ENCODE peak calls at places on chromosomes 11 and 22, in eight cellular contexts. W, M, X, K, S, E, U and A are unnamed samples.
A peak's percentile ranks its signal among the peaks of the same experiment; 100 is the strongest.

GRCh38 chr11:46920709-46921108 is 2.4 kb upstream of the LRP4 start:
- DNase-seq in W (no peak), M (peak; percentile 88), X (no peak), K (peak; percentile 100), S (peak; percentile 89), E (no peak), U (no peak), A (no peak)

GRCh38 chr11:86999388-86999787 is 38.3 kb upstream of the TMEM135 start:
- DNase-seq in W (no peak), M (no peak), X (no peak), K (no peak), S (no peak), E (no peak), U (no peak), A (no peak)

GRCh38 chr11:114147389-114148382 is 88.2 kb downstream of the ZBTB16 start:
- DNase-seq in W (no peak), M (peak; percentile 75), X (no peak), K (no peak), S (peak; percentile 72), E (no peak), U (no peak), A (no peak)

GRCh38 chr11:20035701-20036601 is 124.3 kb downstream of the DBX1 start:
- DNase-seq in W (no peak), M (peak; percentile 33), X (peak; percentile 29), K (peak; percentile 99), S (no peak), E (no peak), U (no peak), A (no peak)

GRCh38 chr11:109423114-109423859 is 1.3 kb downstream of the C11orf87 start:
- DNase-seq in W (no peak), M (no peak), X (no peak), K (no peak), S (no peak), E (no peak), U (no peak), A (no peak)

GRCh38 chr11:114258696-114259095 is 37.5 kb upstream of the NNMT start:
- DNase-seq in W (no peak), M (no peak), X (no peak), K (no peak), S (peak; percentile 75), E (no peak), U (no peak), A (peak; percentile 55)

GRCh38 chr11:131928992-131929391 is 558.6 kb downstream of the NTM start:
- DNase-seq in W (no peak), M (no peak), X (no peak), K (no peak), S (no peak), E (peak; percentile 27), U (no peak), A (no peak)

GRCh38 chr11:27717377-27717776 is 17.1 kb upstream of the BDNF start:
- DNase-seq in W (no peak), M (no peak), X (no peak), K (no peak), S (no peak), E (no peak), U (no peak), A (no peak)

GRCh38 chr11:16981651-16982194 is 32.5 kb downstream of the PLEKHA7 start:
- DNase-seq in W (no peak), M (no peak), X (peak; percentile 52), K (peak; percentile 14), S (no peak), E (no peak), U (no peak), A (no peak)

GRCh38 chr22:46584081-46584903 is 35.9 kb upstream of the GRAMD4 start:
- DNase-seq in W (peak; percentile 21), M (no peak), X (no peak), K (peak; percentile 48), S (peak; percentile 57), E (no peak), U (no peak), A (no peak)

GRCh38 chr11:92302766-92303165 is 78.1 kb downstream of the FAT3 start:
- DNase-seq in W (no peak), M (no peak), X (no peak), K (peak; percentile 18), S (no peak), E (no peak), U (no peak), A (no peak)

GRCh38 chr11:581342-581741 is 5.1 kb downstream of the PHRF1 start:
- DNase-seq in W (no peak), M (no peak), X (no peak), K (no peak), S (no peak), E (no peak), U (no peak), A (no peak)

GRCh38 chr11:72637198-72637597 is 37.0 kb downstream of the PDE2A start:
- DNase-seq in W (no peak), M (no peak), X (no peak), K (no peak), S (no peak), E (no peak), U (no peak), A (no peak)

GRCh38 chr11:28089378-28089777 is 18.6 kb downstream of the KIF18A start:
- DNase-seq in W (no peak), M (no peak), X (no peak), K (peak; percentile 45), S (no peak), E (no peak), U (no peak), A (no peak)

GRCh38 chr11:114890076-114890475 is 211.7 kb downstream of the NXPE2 start:
- DNase-seq in W (no peak), M (no peak), X (no peak), K (no peak), S (no peak), E (no peak), U (no peak), A (no peak)

GRCh38 chr22:21073023-21073422 is 27.3 kb downstream of the LRRC74B start:
- DNase-seq in W (no peak), M (no peak), X (no peak), K (no peak), S (no peak), E (no peak), U (no peak), A (no peak)

GRCh38 chr11:47552086-47552580 is 799 bp downstream of the CELF1 start:
- DNase-seq in W (no peak), M (no peak), X (no peak), K (peak; percentile 52), S (peak; percentile 69), E (peak; percentile 34), U (no peak), A (no peak)

GRCh38 chr11:72840780-72841179 is 26.6 kb downstream of the ATG16L2 start:
- DNase-seq in W (no peak), M (no peak), X (no peak), K (peak; percentile 95), S (no peak), E (no peak), U (no peak), A (no peak)

GRCh38 chr22:48660795-48661740 is 1166.6 kb downstream of the BRD1 start:
- DNase-seq in W (no peak), M (no peak), X (no peak), K (no peak), S (no peak), E (no peak), U (no peak), A (no peak)

GRCh38 chr22:48660104-48660794 is 1167.4 kb downstream of the BRD1 start:
- DNase-seq in W (no peak), M (no peak), X (no peak), K (no peak), S (no peak), E (no peak), U (no peak), A (no peak)

GRCh38 chr22:48658871-48659270 is 1168.8 kb downstream of the BRD1 start:
- DNase-seq in W (no peak), M (no peak), X (no peak), K (no peak), S (no peak), E (no peak), U (no peak), A (no peak)

GRCh38 chr22:48658246-48658645 is 1169.4 kb downstream of the BRD1 start:
- DNase-seq in W (no peak), M (no peak), X (no peak), K (no peak), S (no peak), E (no peak), U (no peak), A (no peak)

GRCh38 chr22:48659393-48659792 is 1168.3 kb downstream of the BRD1 start:
- DNase-seq in W (no peak), M (no peak), X (no peak), K (no peak), S (no peak), E (no peak), U (no peak), A (no peak)
- TF ChIP-seq POLR2A in W (no peak), M (no peak), X (no peak), K (no peak), S (no peak), E (no peak), U (no peak), A (no peak)

GRCh38 chr11:33868646-33869461 is 23.0 kb downstream of the LMO2 start:
- DNase-seq in W (peak; percentile 20), M (no peak), X (no peak), K (no peak), S (no peak), E (no peak), U (no peak), A (no peak)
- H3K27ac ChIP-seq in W (peak overlapping the region; percentile 23), M (peak overlapping the region; percentile 38), X (no peak overlapping the region), K (no peak overlapping the region), S (peak overlapping the region; percentile 53), E (peak overlapping the region; percentile 86), U (peak overlapping the region; percentile 56), A (peak overlapping the region; percentile 48)

DNA sequence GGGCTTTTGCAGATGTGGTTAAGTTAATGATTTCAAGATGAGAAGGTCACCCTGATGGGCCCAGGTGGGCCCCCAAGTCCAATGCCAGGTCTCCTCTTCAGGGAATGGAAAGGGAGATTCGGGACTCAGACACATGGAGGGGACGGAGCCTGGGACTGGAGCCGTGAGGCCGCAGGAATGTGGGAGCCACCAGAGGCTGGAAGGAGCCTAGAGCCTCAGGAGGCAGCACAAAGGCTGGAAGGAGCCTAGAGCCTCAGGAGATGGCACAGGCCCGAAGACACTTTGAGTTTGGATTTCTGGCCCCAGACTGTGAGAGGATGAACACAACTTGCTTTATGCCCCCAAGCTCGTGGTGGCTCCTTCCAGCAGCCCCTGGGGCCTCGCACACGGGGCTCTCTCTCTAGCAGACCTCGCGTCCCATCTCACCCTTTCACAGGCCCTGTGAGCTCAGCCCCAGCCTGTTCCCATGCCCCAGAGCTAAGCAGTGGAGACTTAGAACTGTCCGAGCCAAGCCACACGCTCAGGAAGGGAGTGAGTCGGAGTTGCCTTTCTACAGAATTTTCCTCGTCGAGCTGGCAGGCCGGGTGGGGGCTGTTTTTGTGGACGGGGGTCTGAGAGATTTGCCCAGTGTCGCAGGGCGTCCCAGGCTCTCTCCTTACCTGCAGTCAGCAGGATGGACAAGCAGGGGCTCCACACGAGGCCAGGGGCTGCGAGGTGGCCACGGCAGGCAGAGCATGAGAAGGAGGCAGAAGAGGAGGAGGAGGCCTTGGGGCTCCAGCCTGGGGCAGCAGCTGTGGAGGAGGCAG is 937.6 kb downstream of the BRD1 start:
- DNase-seq in W (no peak), M (peak; percentile 4), X (no peak), K (no peak), S (peak; percentile 55), E (peak; percentile 14), U (no peak), A (peak; percentile 39)
- H3K4me1 ChIP-seq in W (no peaks in the 10 kb centered on the region), M (no peaks in the 10 kb centered on the region), X (peaks cover 7% of the 10 kb centered on the region), K (no peaks in the 10 kb centered on the region), S (no peaks in the 10 kb centered on the region), E (no peaks in the 10 kb centered on the region), U (no peaks in the 10 kb centered on the region), A (no peaks in the 10 kb centered on the region)

GRCh38 chr11:32890843-32891656 is 1.6 kb upstream of the QSER1 start:
- DNase-seq in W (no peak), M (no peak), X (no peak), K (no peak), S (no peak), E (no peak), U (no peak), A (no peak)
- TF ChIP-seq POLR2A in W (no peak), M (no peak), X (no peak), K (no peak), S (no peak), E (no peak), U (no peak), A (no peak)